ENCODE peak calls at places on chromosomes 5 and 9, in eight cellular contexts. Z is A549; U is heart left ventricle; Q is CD8-positive, alpha-beta T cell; R is psoas muscle; V is aorta; H is ascending aorta; Y is brain microvascular endothelial cell. E is an unnamed sample.

GRCh38 chr9:135066291-135066690 is 21.2 kb upstream of the OLFM1 start:
- DNase-seq in Z (no peak), U (peak), Q (no peak), R (no peak), V (peak), H (no peak), Y (no peak), E (no peak)

GRCh38 chr5:8940934-8941333 is 604.9 kb downstream of the SEMA5A start:
- DNase-seq in Z (no peak), U (no peak), Q (no peak), R (no peak), V (no peak), H (no peak), Y (no peak), E (no peak)

GRCh38 chr5:151739939-151740335 is 18.5 kb downstream of the ATOX1 start:
- DNase-seq in Z (peak), U (no peak), Q (no peak), R (no peak), V (no peak), H (no peak), Y (peak), E (no peak)

GRCh38 chr5:159385994-159386711 is 55.9 kb upstream of the IL12B start:
- DNase-seq in Z (no peak), U (no peak), Q (no peak), R (no peak), V (no peak), H (no peak), Y (no peak), E (no peak)

GRCh38 chr9:73596321-73596720 is 444.7 kb downstream of the ANXA1 start:
- DNase-seq in Z (no peak), U (no peak), Q (no peak), R (no peak), V (no peak), H (no peak), Y (no peak), E (no peak)

GRCh38 chr5:82873452-82873851 is 203.7 kb downstream of the TMEM167A start:
- DNase-seq in Z (no peak), U (no peak), Q (no peak), R (no peak), V (no peak), H (no peak), Y (no peak), E (no peak)

GRCh38 chr9:100064872-100065581 is 33.8 kb downstream of the ERP44 start:
- DNase-seq in Z (no peak), U (no peak), Q (no peak), R (no peak), V (no peak), H (no peak), Y (peak), E (no peak)

GRCh38 chr9:22157271-22157670 is 148.2 kb upstream of the CDKN2B start:
- DNase-seq in Z (no peak), U (no peak), Q (no peak), R (no peak), V (no peak), H (no peak), Y (peak), E (no peak)

GRCh38 chr5:122030251-122030650 is 47.8 kb downstream of the LOX start:
- DNase-seq in Z (no peak), U (no peak), Q (no peak), R (no peak), V (no peak), H (no peak), Y (peak), E (peak)

GRCh38 chr9:93569775-93570174 is 6.6 kb upstream of the PHF2 start:
- DNase-seq in Z (no peak), U (no peak), Q (no peak), R (no peak), V (no peak), H (no peak), Y (no peak), E (no peak)

GRCh38 chr9:127853312-127854168 is 918 bp downstream of the ENG start:
- DNase-seq in Z (no peak), U (no peak), Q (no peak), R (no peak), V (no peak), H (no peak), Y (no peak), E (no peak)

GRCh38 chr9:3498691-3499090 is 27.1 kb downstream of the RFX3 start:
- DNase-seq in Z (no peak), U (no peak), Q (no peak), R (no peak), V (no peak), H (no peak), Y (peak), E (no peak)

GRCh38 chr9:35962126-35962906 is 4.4 kb upstream of the OR2S2 start:
- DNase-seq in Z (no peak), U (peak), Q (no peak), R (no peak), V (no peak), H (no peak), Y (peak), E (no peak)

GRCh38 chr5:138438724-138439536 is at the start of gene REEP2:
- DNase-seq in Z (peak), U (no peak), Q (peak), R (peak), V (peak), H (no peak), Y (no peak), E (peak)

GRCh38 chr9:104774831-104775573 is 11.1 kb downstream of the NIPSNAP3B start:
- DNase-seq in Z (no peak), U (peak), Q (no peak), R (no peak), V (no peak), H (no peak), Y (no peak), E (no peak)

GRCh38 chr5:13316191-13316590 is 628.3 kb downstream of the DNAH5 start:
- DNase-seq in Z (no peak), U (no peak), Q (no peak), R (no peak), V (no peak), H (no peak), Y (no peak), E (no peak)

GRCh38 chr5:35557199-35557598 is 60.5 kb upstream of the SPEF2 start:
- DNase-seq in Z (no peak), U (no peak), Q (no peak), R (no peak), V (no peak), H (no peak), Y (no peak), E (no peak)

GRCh38 chr9:134439368-134439784 is 113.1 kb downstream of the RXRA start:
- DNase-seq in Z (no peak), U (no peak), Q (no peak), R (no peak), V (no peak), H (no peak), Y (no peak), E (no peak)

GRCh38 chr5:37554938-37555337 is 175.8 kb downstream of the WDR70 start:
- DNase-seq in Z (no peak), U (no peak), Q (no peak), R (no peak), V (no peak), H (no peak), Y (no peak), E (no peak)

GRCh38 chr5:160293901-160294561 is 18.3 kb downstream of the CCNJL start:
- DNase-seq in Z (no peak), U (peak), Q (peak), R (no peak), V (no peak), H (no peak), Y (no peak), E (no peak)

GRCh38 chr5:126723643-126724042 is 53.3 kb upstream of the LMNB1 start:
- DNase-seq in Z (no peak), U (no peak), Q (no peak), R (no peak), V (no peak), H (no peak), Y (no peak), E (no peak)

GRCh38 chr5:169772688-169773087 is 135.6 kb downstream of the DOCK2 start:
- DNase-seq in Z (no peak), U (no peak), Q (no peak), R (no peak), V (no peak), H (no peak), Y (no peak), E (no peak)

GRCh38 chr9:131308452-131308851 is 18.9 kb downstream of the PLPP7 start:
- DNase-seq in Z (no peak), U (no peak), Q (no peak), R (no peak), V (no peak), H (no peak), Y (no peak), E (no peak)

GRCh38 chr5:19734706-19735240 is 253.2 kb downstream of the CDH18 start:
- DNase-seq in Z (no peak), U (no peak), Q (no peak), R (no peak), V (no peak), H (no peak), Y (no peak), E (no peak)

GRCh38 chr5:151224372-151224771 is 480 bp upstream of the CCDC69 start:
- DNase-seq in Z (no peak), U (no peak), Q (no peak), R (no peak), V (no peak), H (no peak), Y (no peak), E (no peak)

GRCh38 chr5:17400724-17401508 is 97.1 kb upstream of the TAF11L2 start:
- DNase-seq in Z (no peak), U (no peak), Q (no peak), R (no peak), V (no peak), H (no peak), Y (no peak), E (no peak)

GRCh38 chr9:96418920-96419690 is 935 bp upstream of the ZNF367 start:
- DNase-seq in Z (peak), U (peak), Q (peak), R (peak), V (peak), H (no peak), Y (peak), E (peak)

GRCh38 chr5:42767491-42768105 is 11.0 kb downstream of the CCDC152 start:
- DNase-seq in Z (no peak), U (no peak), Q (no peak), R (no peak), V (no peak), H (no peak), Y (peak), E (no peak)

GRCh38 chr5:132774406-132774805 is 2.6 kb downstream of the SEPTIN8 start:
- DNase-seq in Z (no peak), U (no peak), Q (no peak), R (no peak), V (peak), H (no peak), Y (no peak), E (peak)

GRCh38 chr5:110768138-110768845 is 29.5 kb downstream of the SLC25A46 start:
- DNase-seq in Z (no peak), U (no peak), Q (no peak), R (no peak), V (no peak), H (no peak), Y (peak), E (no peak)

GRCh38 chr9:88702985-88703384 is 168.0 kb downstream of the NXNL2 start:
- DNase-seq in Z (no peak), U (no peak), Q (no peak), R (no peak), V (no peak), H (no peak), Y (no peak), E (no peak)

GRCh38 chr9:79573697-79573976 is 1.9 kb downstream of the TLE4 start:
- DNase-seq in Z (no peak), U (no peak), Q (no peak), R (no peak), V (no peak), H (no peak), Y (no peak), E (no peak)

GRCh38 chr5:109693535-109694152 is 3.9 kb downstream of the MAN2A1 start:
- DNase-seq in Z (no peak), U (no peak), Q (no peak), R (no peak), V (no peak), H (no peak), Y (no peak), E (no peak)

GRCh38 chr9:114738581-114739316 is 56.8 kb upstream of the TEX48 start:
- DNase-seq in Z (peak), U (peak), Q (peak), R (peak), V (peak), H (no peak), Y (peak), E (peak)

GRCh38 chr5:116669261-116670049 is 94.8 kb upstream of the SEMA6A start:
- DNase-seq in Z (no peak), U (peak), Q (no peak), R (no peak), V (no peak), H (no peak), Y (no peak), E (no peak)

GRCh38 chr5:170451764-170452365 is 52.0 kb upstream of the KCNIP1 start:
- DNase-seq in Z (peak), U (no peak), Q (no peak), R (no peak), V (no peak), H (no peak), Y (peak), E (no peak)

GRCh38 chr5:149948988-149949387 is 4.4 kb upstream of the PDE6A start:
- DNase-seq in Z (no peak), U (no peak), Q (no peak), R (no peak), V (no peak), H (no peak), Y (no peak), E (no peak)

GRCh38 chr5:153672347-153673090 is 182.0 kb downstream of the GRIA1 start:
- DNase-seq in Z (no peak), U (no peak), Q (no peak), R (no peak), V (no peak), H (no peak), Y (no peak), E (no peak)

GRCh38 chr5:55934117-55934613 is 60.6 kb downstream of the IL6ST start:
- DNase-seq in Z (peak), U (no peak), Q (no peak), R (no peak), V (no peak), H (no peak), Y (no peak), E (no peak)
- H3K27ac ChIP-seq in Z (peak), U (no peak), Q (no peak), R (no peak), V (no peak), H (no peak), Y (no peak), E (no peak)

GRCh38 chr5:156971848-156972525 is 9.0 kb upstream of the TIMD4 start:
- DNase-seq in Z (no peak), U (no peak), Q (no peak), R (no peak), V (no peak), H (no peak), Y (no peak), E (no peak)
- H3K27ac ChIP-seq in Z (peak), U (no peak), Q (no peak), R (no peak), V (no peak), H (no peak), Y (no peak), E (no peak)

GRCh38 chr5:171975877-171976667 is 30.4 kb downstream of the FBXW11 start:
- DNase-seq in Z (no peak), U (no peak), Q (no peak), R (no peak), V (no peak), H (no peak), Y (no peak), E (no peak)
- H3K27ac ChIP-seq in Z (no peak), U (no peak), Q (no peak), R (no peak), V (no peak), H (no peak), Y (peak), E (no peak)

GRCh38 chr5:135952683-135953082 is 2.1 kb downstream of the LECT2 start:
- DNase-seq in Z (no peak), U (no peak), Q (no peak), R (no peak), V (no peak), H (no peak), Y (no peak), E (no peak)
- H3K27ac ChIP-seq in Z (no peak), U (no peak), Q (no peak), R (no peak), V (no peak), H (no peak), Y (no peak), E (no peak)

E was measured in right cardiac atrium.